ENCODE peak calls at places on chromosomes 13 and 19, in four cellular contexts. P is H1, R is GM12878, D is HepG2. A is an unnamed sample.
A peak's percentile ranks its signal among the peaks of the same experiment; 100 is the strongest.

GRCh38 chr13:83906240-83906820 is 24.1 kb upstream of the SLITRK1 start:
- DNase-seq in D (no peak), R (no peak), P (no peak), A (no peak)

GRCh38 chr13:51041126-51041525 is 69.9 kb downstream of the C13orf42 start:
- DNase-seq in R (no peak), D (no peak), P (no peak), A (no peak)

GRCh38 chr13:48808689-48809088 is 155.0 kb downstream of the CYSLTR2 start:
- DNase-seq in P (no peak), R (no peak), D (peak; percentile 35), A (no peak)

GRCh38 chr19:18029617-18030338 is 21.8 kb downstream of the ARRDC2 start:
- DNase-seq in P (no peak), D (peak; percentile 79), R (no peak), A (no peak)

GRCh38 chr19:55697698-55698097 is 22.7 kb downstream of the EPN1 start:
- DNase-seq in P (no peak), D (no peak), R (no peak), A (no peak)

GRCh38 chr13:35978607-35979316 is 152.4 kb downstream of the DCLK1 start:
- DNase-seq in R (no peak), D (peak; percentile 42), P (no peak), A (no peak)

GRCh38 chr19:18000981-18001836 is 6.8 kb upstream of the ARRDC2 start:
- DNase-seq in P (no peak), R (no peak), D (peak; percentile 70), A (no peak)

GRCh38 chr19:43674630-43674982 is 4.6 kb upstream of the PLAUR start:
- DNase-seq in P (no peak), R (no peak), D (no peak), A (no peak)

GRCh38 chr13:57638147-57638890 is 6.8 kb downstream of the PCDH17 start:
- DNase-seq in D (no peak), P (no peak), R (no peak), A (no peak)

GRCh38 chr13:50291611-50292010 is 276.4 kb downstream of the KCNRG start:
- DNase-seq in R (no peak), D (no peak), P (no peak), A (no peak)

GRCh38 chr13:41107104-41107571 is 25.5 kb downstream of the KBTBD6 start:
- DNase-seq in D (peak; percentile 13), P (no peak), R (no peak), A (no peak)

GRCh38 chr19:54415208-54415900 is at the start of gene TTYH1:
- DNase-seq in R (no peak), P (no peak), D (no peak), A (no peak)

GRCh38 chr19:50509366-50509765 is 1.6 kb downstream of the JOSD2 start:
- DNase-seq in P (no peak), D (no peak), R (no peak), A (no peak)

GRCh38 chr19:6242677-6243076 is 37.1 kb downstream of the MLLT1 start:
- DNase-seq in D (no peak), P (no peak), R (no peak), A (no peak)

GRCh38 chr19:6241056-6241455 is 38.7 kb downstream of the MLLT1 start:
- DNase-seq in P (no peak), D (no peak), R (no peak), A (no peak)

GRCh38 chr19:6239871-6240676 is 39.7 kb downstream of the MLLT1 start:
- DNase-seq in D (no peak), R (no peak), P (no peak), A (no peak)

GRCh38 chr19:6239401-6239844 is 40.4 kb downstream of the MLLT1 start:
- DNase-seq in D (no peak), P (no peak), R (no peak), A (no peak)

DNA sequence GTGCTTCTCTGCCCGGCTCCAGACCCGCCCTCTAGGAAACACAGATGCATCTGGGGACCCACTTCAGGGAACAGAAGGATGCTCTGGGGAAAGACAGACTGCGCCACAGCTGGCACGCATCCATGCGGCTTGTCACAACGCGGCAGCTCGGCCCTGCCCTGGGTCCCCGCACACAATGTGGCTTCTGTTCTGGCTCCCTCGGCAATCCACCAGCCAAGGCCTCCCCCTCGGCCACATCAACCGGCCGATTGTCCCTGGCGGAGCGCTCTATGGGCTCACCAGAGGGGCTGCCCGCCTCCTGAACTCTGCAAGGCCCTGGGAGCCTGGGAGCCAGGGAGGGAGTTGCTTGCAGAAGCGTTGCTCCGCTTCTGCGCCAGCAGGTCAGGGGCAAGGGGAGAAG is 38.1 kb downstream of the MLLT1 start:
- DNase-seq in D (peak; percentile 88), R (no peak), P (no peak), A (no peak)
- H3K4me1 ChIP-seq in D (peaks cover 56% of the 10 kb centered on the region), R (peaks cover 18% of the 10 kb centered on the region), P (no peaks in the 10 kb centered on the region), A (peaks cover 15% of the 10 kb centered on the region)

GRCh38 chr13:98503175-98504028 is 73.5 kb downstream of the STK24 start:
- DNase-seq in P (no peak), R (no peak), D (no peak), A (no peak)
- TF ChIP-seq SUZ12 in P (no peak), R (no peak), D (no peak), A (no peak)

GRCh38 chr19:1411255-1412191 is 4.1 kb downstream of the DAZAP1 start:
- DNase-seq in D (no peak), P (no peak), R (no peak), A (no peak)
- H3K9ac ChIP-seq in D (peak overlapping the region; percentile 34), P (no peak overlapping the region), R (no peak overlapping the region), A (peak overlapping the region; percentile 26)

DNA sequence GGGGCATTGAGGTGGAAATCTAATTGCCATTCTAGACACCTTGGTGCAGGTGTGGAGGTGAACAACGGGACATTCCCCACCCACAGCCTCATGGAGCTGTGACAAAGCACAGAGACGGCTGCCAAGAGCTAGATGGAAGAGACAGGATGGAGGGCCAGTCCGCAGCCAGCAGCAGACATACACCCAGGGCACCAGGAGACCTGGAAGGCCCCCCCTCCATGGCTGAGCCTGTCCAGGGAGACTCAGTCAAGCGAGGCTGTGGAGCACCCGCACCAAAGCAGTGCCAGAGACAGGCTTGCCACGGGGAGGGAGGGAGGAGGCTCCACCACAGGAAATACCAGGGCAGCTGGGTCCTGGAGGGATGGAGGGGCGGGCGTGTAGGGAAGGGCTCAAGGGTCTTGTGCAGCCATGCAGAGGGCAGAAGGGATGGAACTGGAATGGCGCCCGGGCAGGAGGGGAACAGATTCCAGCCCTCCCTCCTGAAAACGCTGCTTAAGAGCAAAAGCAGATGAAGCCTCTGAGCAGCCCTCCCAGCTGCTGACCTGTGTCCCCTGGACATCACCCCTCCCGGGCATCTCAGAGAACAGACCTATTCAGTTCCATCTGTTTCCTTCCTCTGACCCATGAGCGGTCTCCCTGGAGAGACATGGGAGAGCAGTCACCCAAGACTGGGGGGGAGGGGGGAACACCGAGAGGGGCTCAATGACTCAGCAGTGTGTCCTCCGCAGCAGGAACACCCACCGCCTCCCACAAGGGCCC is 14.4 kb downstream of the EPS15L1 start:
- DNase-seq in R (no peak), P (no peak), D (peak; percentile 24), A (no peak)
- H3K4me1 ChIP-seq in R (peaks cover 25% of the 10 kb centered on the region), P (peaks cover 17% of the 10 kb centered on the region), D (peaks cover 55% of the 10 kb centered on the region), A (peaks cover 30% of the 10 kb centered on the region)

DNA sequence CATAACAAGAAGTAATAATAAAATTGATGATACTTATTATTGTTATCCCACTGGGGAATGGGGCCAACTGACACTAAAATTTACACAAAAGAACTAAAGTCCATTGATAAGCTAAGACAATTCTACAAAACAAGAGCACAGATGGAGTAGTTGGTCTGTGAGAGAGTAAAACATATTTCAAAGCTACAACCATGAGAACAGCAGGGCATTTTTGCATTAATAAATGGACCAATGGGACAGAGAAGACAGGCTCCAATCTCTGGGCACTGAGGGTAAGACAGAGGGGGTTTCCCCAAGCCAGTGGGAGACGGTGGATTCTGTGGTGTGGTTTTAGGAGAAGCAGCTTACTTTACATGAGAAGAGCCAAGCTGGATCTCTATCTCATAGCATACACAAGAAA is 14.4 kb downstream of the KANK2 start:
- DNase-seq in R (no peak), P (no peak), D (no peak), A (no peak)
- TF ChIP-seq SUZ12 in R (no peak), P (no peak), D (no peak), A (no peak)

GRCh38 chr19:33194527-33194883 is 375 bp downstream of the LRP3 start:
- DNase-seq in P (no peak), R (no peak), D (no peak), A (no peak)

GRCh38 chr19:33193864-33194362 is at the start of gene LRP3:
- DNase-seq in P (no peak), R (no peak), D (no peak), A (no peak)

GRCh38 chr19:33195711-33196347 is 1.7 kb downstream of the LRP3 start:
- DNase-seq in R (no peak), P (no peak), D (no peak), A (no peak)

GRCh38 chr19:33196446-33197193 is 2.5 kb downstream of the LRP3 start:
- DNase-seq in D (no peak), R (no peak), P (no peak), A (no peak)

GRCh38 chr19:33194884-33195710 is 967 bp downstream of the LRP3 start:
- DNase-seq in D (peak; percentile 67), R (no peak), P (no peak), A (no peak)
- H3K9ac ChIP-seq in D (peak overlapping the region; percentile 77), R (no peak overlapping the region), P (no peak overlapping the region), A (peak overlapping the region; percentile 61)

GRCh38 chr13:21343659-21344058 is 115.4 kb downstream of the ZDHHC20 start:
- DNase-seq in D (no peak), R (no peak), P (no peak), A (no peak)
- H3K4me1 ChIP-seq in D (no peaks in the 10 kb centered on the region), R (peaks cover 17% of the 10 kb centered on the region), P (peaks cover 6% of the 10 kb centered on the region), A (peaks cover 3% of the 10 kb centered on the region)

GRCh38 chr13:110444226-110444653 is 117.3 kb downstream of the RAB20 start:
- DNase-seq in D (no peak), R (no peak), P (no peak), A (no peak)
- TF ChIP-seq SUZ12 in D (no peak), R (no peak), P (no peak), A (no peak)

DNA sequence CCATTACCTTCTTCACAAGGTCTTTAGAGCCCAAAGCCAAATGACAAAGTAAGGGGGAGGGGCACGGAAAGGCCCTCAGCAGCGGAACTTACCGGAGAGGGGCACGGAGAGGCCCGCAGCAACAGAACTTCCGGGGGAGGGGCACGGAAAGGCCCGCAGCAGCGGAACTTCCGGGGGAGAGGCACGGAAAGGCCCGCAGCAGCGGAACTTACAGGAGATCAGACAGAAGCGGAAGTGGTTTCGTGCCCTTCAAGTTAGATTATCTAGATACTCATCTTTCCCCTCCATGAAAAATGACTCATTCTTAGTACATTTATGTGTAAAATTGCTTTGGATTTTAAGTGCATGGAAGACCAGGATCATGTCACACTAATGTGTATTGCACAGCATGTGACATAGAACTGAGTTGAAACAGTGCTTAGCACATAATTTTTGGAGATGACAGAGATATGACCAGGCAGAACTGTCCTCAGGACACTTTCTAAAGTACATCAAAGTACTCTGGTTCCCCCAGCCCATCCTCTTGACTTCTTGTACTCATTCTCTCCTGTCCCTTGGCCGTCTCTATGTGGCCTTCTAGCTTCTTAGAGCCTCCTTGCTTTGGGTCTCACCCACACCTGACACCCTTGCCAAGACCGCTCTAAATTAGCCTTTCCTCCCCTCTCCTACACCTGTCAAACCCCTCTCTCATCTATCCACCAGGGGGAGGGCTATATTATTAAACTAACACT is 25.7 kb upstream of the TPTE2 start:
- DNase-seq in R (peak; percentile 65), D (peak; percentile 65), P (no peak), A (no peak)
- H3K9ac ChIP-seq in R (peak overlapping the region; percentile 64), D (peak overlapping the region; percentile 58), P (no peak overlapping the region), A (no peak overlapping the region)